ENCODE peak calls at places on chromosome 1, in six cellular contexts. C, O, J, E, U and B are unnamed samples.

GRCh38 chr1:76764638-76765572 is 102.4 kb upstream of the ST6GALNAC5 start:
- DNase-seq in U (no peak), E (no peak), O (no peak), J (no peak), C (peak), B (no peak)

GRCh38 chr1:28565040-28565439 is 12.2 kb downstream of the TRNAU1AP start:
- DNase-seq in O (no peak), C (no peak), J (no peak), E (no peak), U (no peak), B (no peak)

GRCh38 chr1:239918633-239919032 is 173.1 kb upstream of the FMN2 start:
- DNase-seq in E (no peak), C (no peak), J (no peak), U (no peak), O (no peak), B (no peak)

GRCh38 chr1:41399148-41399795 is 38.0 kb downstream of the FOXO6 start:
- DNase-seq in U (no peak), E (no peak), C (no peak), J (no peak), O (no peak), B (no peak)

GRCh38 chr1:248821101-248821500 is 4.6 kb downstream of the SH3BP5L start:
- DNase-seq in U (no peak), C (peak), E (no peak), O (no peak), J (peak), B (no peak)

GRCh38 chr1:8460784-8461183 is 142.9 kb downstream of the SLC45A1 start:
- DNase-seq in J (no peak), O (no peak), E (no peak), C (no peak), U (no peak), B (no peak)

GRCh38 chr1:117166076-117166475 is 44.5 kb upstream of the TRIM45 start:
- DNase-seq in J (peak), E (no peak), U (no peak), O (no peak), C (peak), B (no peak)

GRCh38 chr1:111513410-111514020 is 10.1 kb upstream of the ADORA3 start:
- DNase-seq in U (no peak), J (no peak), O (no peak), E (no peak), C (no peak), B (no peak)

GRCh38 chr1:183598386-183598785 is 8.1 kb upstream of the NCF2 start:
- DNase-seq in E (no peak), O (no peak), U (no peak), C (no peak), J (peak), B (no peak)

GRCh38 chr1:235835226-235835625 is 31.5 kb downstream of the LYST start:
- DNase-seq in E (no peak), C (peak), J (peak), O (no peak), U (no peak), B (no peak)

GRCh38 chr1:1540015-1540816 is at the start of gene TMEM240:
- DNase-seq in J (peak), E (no peak), O (no peak), C (peak), U (no peak), B (peak)

GRCh38 chr1:77639557-77640069 is 42.8 kb downstream of the ZZZ3 start:
- DNase-seq in C (no peak), O (no peak), E (no peak), U (no peak), J (no peak), B (no peak)

GRCh38 chr1:231931146-231931545 is 304.6 kb downstream of the DISC1 start:
- DNase-seq in E (no peak), C (no peak), J (no peak), O (no peak), U (no peak), B (no peak)

GRCh38 chr1:4172659-4173599 is 272.9 kb upstream of the C1orf174 start:
- DNase-seq in U (peak), C (no peak), E (peak), O (no peak), J (no peak), B (no peak)

GRCh38 chr1:109760581-109761226 is 3.0 kb downstream of the EPS8L3 start:
- DNase-seq in U (peak), J (no peak), C (no peak), E (no peak), O (no peak), B (no peak)

GRCh38 chr1:19317126-19317910 is 5.2 kb downstream of the SLC66A1 start:
- DNase-seq in O (no peak), C (no peak), U (no peak), J (no peak), E (no peak), B (no peak)

GRCh38 chr1:175742790-175743459 is 470 bp downstream of the TNR start:
- DNase-seq in E (no peak), J (peak), O (no peak), C (peak), U (peak), B (peak)

GRCh38 chr1:44707959-44708831 is 22.8 kb downstream of the RNU5D-1 start:
- DNase-seq in C (peak), E (peak), O (no peak), U (peak), J (peak), B (no peak)

GRCh38 chr1:33082575-33083112 is 1.7 kb downstream of the AZIN2 start:
- DNase-seq in J (peak), C (peak), O (no peak), U (no peak), E (no peak), B (no peak)
- H3K4me2 ChIP-seq in J (peak), C (no peak), O (no peak), U (no peak), E (no peak), B (no peak)

GRCh38 chr1:23727362-23727811 is 15.9 kb upstream of the ELOA start:
- DNase-seq in U (no peak), C (peak), E (peak), O (no peak), J (peak), B (no peak)

GRCh38 chr1:23722652-23723051 is 20.6 kb upstream of the ELOA start:
- DNase-seq in C (no peak), U (no peak), J (no peak), E (peak), O (no peak), B (no peak)

GRCh38 chr1:23728997-23729390 is 14.3 kb upstream of the ELOA start:
- DNase-seq in C (no peak), E (no peak), J (no peak), O (no peak), U (no peak), B (no peak)

GRCh38 chr1:23732363-23733224 is 10.7 kb upstream of the ELOA start:
- DNase-seq in U (no peak), E (no peak), C (no peak), J (peak), O (no peak), B (no peak)

DNA sequence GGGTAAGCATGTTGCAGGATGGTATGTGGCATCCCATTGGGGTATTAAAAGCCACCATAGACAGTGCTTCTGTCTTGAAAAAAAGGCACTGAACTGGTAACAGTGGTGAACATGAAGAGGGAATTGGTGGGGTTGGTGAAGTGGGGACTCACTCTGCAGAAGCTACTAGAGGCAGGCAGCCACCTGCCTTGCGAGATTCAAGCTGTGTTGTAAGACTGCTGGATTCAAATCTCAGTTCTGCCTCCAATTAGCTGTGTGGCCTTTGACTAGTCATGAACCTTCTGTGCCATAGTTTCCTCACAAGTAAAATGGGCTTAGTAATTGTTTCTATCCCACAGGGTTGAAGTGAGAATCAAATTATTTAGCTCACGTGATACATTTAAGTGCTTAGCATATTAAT is 16.6 kb upstream of the ELOA start:
- DNase-seq in O (no peak), J (no peak), C (no peak), E (peak), U (no peak), B (no peak)
- H3K4me2 ChIP-seq in O (no peak), J (no peak), C (no peak), E (peak), U (no peak), B (no peak)

GRCh38 chr1:164635784-164636729 is 77.1 kb downstream of the PBX1 start:
- DNase-seq in J (no peak), U (no peak), E (no peak), C (peak), O (no peak), B (no peak)

GRCh38 chr1:164637461-164638375 is 78.7 kb downstream of the PBX1 start:
- DNase-seq in E (no peak), C (peak), J (peak), O (peak), U (no peak), B (no peak)

GRCh38 chr1:164640673-164641352 is 81.8 kb downstream of the PBX1 start:
- DNase-seq in O (peak), E (no peak), C (no peak), J (no peak), U (no peak), B (no peak)

GRCh38 chr1:164636744-164637143 is 77.8 kb downstream of the PBX1 start:
- DNase-seq in E (no peak), J (no peak), U (no peak), O (no peak), C (no peak), B (no peak)

GRCh38 chr1:164638506-164639202 is 79.7 kb downstream of the PBX1 start:
- DNase-seq in C (no peak), U (no peak), J (no peak), O (no peak), E (no peak), B (no peak)
- H3K4me2 ChIP-seq in C (no peak), U (no peak), J (no peak), O (peak), E (no peak), B (no peak)

GRCh38 chr1:223887724-223888428 is 42.1 kb upstream of the TP53BP2 start:
- DNase-seq in C (peak), O (peak), E (peak), J (peak), U (no peak), B (no peak)
- H3K4me2 ChIP-seq in C (peak), O (peak), E (peak), J (peak), U (no peak), B (no peak)

DNA sequence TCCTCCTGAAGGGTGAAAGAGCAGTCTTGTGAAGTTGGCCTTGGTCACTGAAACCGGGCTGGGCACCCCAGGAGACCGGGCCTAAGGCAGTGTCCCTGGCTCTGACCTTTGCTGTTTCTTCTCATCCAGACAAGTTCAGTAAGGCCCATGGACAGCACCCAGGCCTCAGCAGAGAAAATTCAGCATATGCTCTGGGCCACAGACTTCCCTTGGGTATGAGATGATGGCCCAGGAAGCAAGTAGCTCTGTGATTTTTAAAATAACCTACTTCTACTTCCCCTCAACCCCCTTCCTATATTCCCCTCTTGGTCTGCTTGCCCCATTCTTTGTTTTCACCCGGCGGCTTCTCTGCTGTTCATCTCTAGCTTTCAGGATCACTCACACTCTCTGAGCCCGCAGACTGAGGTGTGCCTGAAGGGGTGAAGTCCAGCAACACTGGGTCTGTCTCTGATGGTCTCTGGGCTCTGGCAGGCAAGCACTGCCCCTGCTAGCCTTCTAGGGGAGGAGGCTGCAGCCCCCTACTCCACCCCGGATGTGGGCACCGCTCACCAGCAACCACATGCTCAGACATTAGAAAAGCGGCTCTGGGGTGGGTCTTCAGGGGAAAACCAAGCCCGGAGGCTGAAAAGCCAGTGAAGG is 2.9 kb upstream of the GPR25 start:
- DNase-seq in O (no peak), J (no peak), U (no peak), E (peak), C (no peak), B (no peak)
- H3K4me2 ChIP-seq in O (no peak), J (no peak), U (no peak), E (peak), C (no peak), B (no peak)

DNA sequence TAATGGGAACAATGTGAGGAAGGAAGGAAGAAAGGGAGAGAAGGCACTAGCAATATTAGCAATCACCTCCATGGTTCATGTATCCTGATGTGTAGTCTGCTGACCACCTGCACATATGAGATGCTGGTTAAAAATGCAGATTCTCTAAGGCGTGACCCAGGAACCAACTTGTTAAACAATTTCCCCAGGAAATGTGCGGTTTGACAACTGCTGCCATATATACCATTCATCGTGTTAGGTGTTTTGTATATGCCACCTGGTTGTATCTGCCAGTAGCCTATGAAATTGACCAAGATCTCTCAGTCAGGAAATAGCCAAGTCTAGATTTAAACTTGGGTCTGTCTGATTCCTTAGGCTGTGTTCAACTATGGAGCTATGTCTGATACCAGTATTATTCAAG is 4.1 kb downstream of the SEMA4A start:
- DNase-seq in C (no peak), U (no peak), J (no peak), E (peak), O (no peak), B (no peak)
- H3K4me2 ChIP-seq in C (no peak), U (no peak), J (no peak), E (peak), O (no peak), B (no peak)

DNA sequence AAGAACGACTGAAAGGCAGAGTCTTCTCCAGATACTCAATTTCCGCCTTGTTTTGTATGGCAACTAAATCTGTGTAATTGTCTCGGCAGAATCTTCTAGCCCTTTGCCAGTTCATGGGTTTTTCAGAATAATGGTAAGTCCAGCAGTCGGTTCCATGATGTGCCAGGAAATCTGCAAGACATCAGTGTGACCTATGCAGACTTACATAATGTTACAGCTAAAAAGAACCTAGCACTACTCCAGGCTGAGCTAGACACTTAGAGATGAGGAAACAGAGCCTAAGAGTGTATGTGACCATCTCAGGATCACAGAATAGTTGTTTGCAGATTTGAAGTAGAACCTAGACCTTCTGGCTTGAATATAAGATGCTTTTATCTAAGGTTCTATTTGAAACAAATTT is 2.8 kb downstream of the SELL start:
- DNase-seq in J (no peak), E (no peak), O (no peak), C (no peak), U (no peak), B (no peak)
- H3K4me2 ChIP-seq in J (no peak), E (no peak), O (no peak), C (no peak), U (peak), B (no peak)

GRCh38 chr1:108314815-108315214 is 70.9 kb upstream of the NBPF4 start:
- DNase-seq in J (no peak), O (no peak), E (no peak), C (no peak), U (no peak), B (no peak)
- H3K4me2 ChIP-seq in J (no peak), O (no peak), E (no peak), C (no peak), U (no peak), B (no peak)

GRCh38 chr1:23664837-23665795 is 26.5 kb upstream of the RPL11 start:
- DNase-seq in C (peak), E (peak), J (no peak), U (no peak), O (peak), B (no peak)
- H3K4me2 ChIP-seq in C (no peak), E (peak), J (no peak), U (no peak), O (no peak), B (no peak)